ENCODE peak calls at places on chromosomes 13 and 19, in seven cellular contexts. One of them, this sample, is unnamed.
A peak's percentile ranks its signal among the peaks of the same experiment; 100 is the strongest.

GRCh38 chr19:3821857-3822364 is 35.7 kb upstream of the MATK start:
- DNase-seq in thoracic aorta: no peak
- DNase-seq in endothelial cell: peak; percentile 92
- DNase-seq in Peyer's patch: peak; percentile 74
- DNase-seq in posterior cingulate gyrus: peak; percentile 55
- DNase-seq in WERI-Rb-1: peak; percentile 80
- DNase-seq in EH: peak; percentile 32
- DNase-seq in this sample: no peak

GRCh38 chr19:5698635-5699422 is 8.7 kb downstream of the RPL36 start:
- DNase-seq in WERI-Rb-1: no peak
- DNase-seq in Peyer's patch: no peak
- DNase-seq in thoracic aorta: no peak
- DNase-seq in endothelial cell: no peak
- DNase-seq in posterior cingulate gyrus: no peak
- DNase-seq in EH: no peak
- DNase-seq in this sample: no peak

GRCh38 chr13:32178763-32179162 is 136.4 kb downstream of the ZAR1L start:
- DNase-seq in WERI-Rb-1: no peak
- DNase-seq in thoracic aorta: no peak
- DNase-seq in Peyer's patch: no peak
- DNase-seq in endothelial cell: no peak
- DNase-seq in posterior cingulate gyrus: no peak
- DNase-seq in EH: no peak
- DNase-seq in this sample: no peak

GRCh38 chr13:33953203-33953602 is 135.3 kb downstream of the RFC3 start:
- DNase-seq in EH: peak; percentile 85
- DNase-seq in posterior cingulate gyrus: no peak
- DNase-seq in thoracic aorta: no peak
- DNase-seq in Peyer's patch: no peak
- DNase-seq in WERI-Rb-1: no peak
- DNase-seq in endothelial cell: no peak
- DNase-seq in this sample: peak; percentile 61

GRCh38 chr13:35514166-35514565 is 37.7 kb upstream of the MAB21L1 start:
- DNase-seq in thoracic aorta: no peak
- DNase-seq in Peyer's patch: no peak
- DNase-seq in endothelial cell: no peak
- DNase-seq in posterior cingulate gyrus: no peak
- DNase-seq in EH: no peak
- DNase-seq in WERI-Rb-1: no peak
- DNase-seq in this sample: no peak

GRCh38 chr19:46860846-46861690 is at the start of gene ARHGAP35:
- DNase-seq in thoracic aorta: no peak
- DNase-seq in WERI-Rb-1: no peak
- DNase-seq in endothelial cell: no peak
- DNase-seq in EH: no peak
- DNase-seq in posterior cingulate gyrus: no peak
- DNase-seq in Peyer's patch: no peak
- DNase-seq in this sample: no peak

GRCh38 chr13:21316376-21316775 is 139.9 kb downstream of the MRPL57 start:
- DNase-seq in posterior cingulate gyrus: no peak
- DNase-seq in WERI-Rb-1: no peak
- DNase-seq in EH: no peak
- DNase-seq in Peyer's patch: no peak
- DNase-seq in endothelial cell: no peak
- DNase-seq in thoracic aorta: no peak
- DNase-seq in this sample: no peak

GRCh38 chr13:92483894-92484293 is 742.7 kb upstream of the GPC6 start:
- DNase-seq in WERI-Rb-1: no peak
- DNase-seq in endothelial cell: no peak
- DNase-seq in thoracic aorta: no peak
- DNase-seq in Peyer's patch: no peak
- DNase-seq in EH: no peak
- DNase-seq in posterior cingulate gyrus: no peak
- DNase-seq in this sample: no peak

GRCh38 chr19:23071087-23071511 is 45.7 kb upstream of the ZNF730 start:
- DNase-seq in thoracic aorta: no peak
- DNase-seq in Peyer's patch: no peak
- DNase-seq in posterior cingulate gyrus: no peak
- DNase-seq in WERI-Rb-1: peak; percentile 76
- DNase-seq in EH: peak; percentile 50
- DNase-seq in endothelial cell: no peak
- DNase-seq in this sample: peak; percentile 54

GRCh38 chr13:47680752-47681151 is 320.3 kb downstream of the SUCLA2 start:
- DNase-seq in WERI-Rb-1: no peak
- DNase-seq in EH: peak; percentile 75
- DNase-seq in posterior cingulate gyrus: no peak
- DNase-seq in Peyer's patch: no peak
- DNase-seq in endothelial cell: no peak
- DNase-seq in thoracic aorta: no peak
- DNase-seq in this sample: peak; percentile 63

This sample was measured in RPMI7951.